ENCODE peak calls at places on chromosomes 2 and 18, in four cellular contexts. U is endothelial cell of umbilical vein, A is A549, P is HepG2. V is an unnamed sample.

GRCh38 chr2:208793434-208793833 is 386.8 kb downstream of the PTH2R start:
- DNase-seq in U (no peak), A (no peak), P (no peak), V (no peak)

GRCh38 chr2:27054721-27055120 is 3.3 kb downstream of the AGBL5 start:
- DNase-seq in U (no peak), A (no peak), P (no peak), V (no peak)

GRCh38 chr18:55559735-55560134 is 28.3 kb downstream of the TCF4 start:
- DNase-seq in U (no peak), A (no peak), P (no peak), V (no peak)

GRCh38 chr18:44920441-44920840 is 239.8 kb downstream of the SETBP1 start:
- DNase-seq in U (no peak), A (no peak), P (no peak), V (no peak)

GRCh38 chr2:54092940-54093339 is 22.5 kb upstream of the ACYP2 start:
- DNase-seq in U (no peak), A (no peak), P (no peak), V (no peak)

GRCh38 chr2:208440716-208441115 is 34.1 kb downstream of the PTH2R start:
- DNase-seq in U (no peak), A (no peak), P (no peak), V (no peak)

GRCh38 chr2:150127995-150128394 is 359.5 kb downstream of the RND3 start:
- DNase-seq in U (peak; percentile 85), A (no peak), P (no peak), V (no peak)

GRCh38 chr2:120825370-120826259 is 89.9 kb downstream of the GLI2 start:
- DNase-seq in U (no peak), A (no peak), P (no peak), V (no peak)

GRCh38 chr2:240387669-240388358 is 47.6 kb upstream of the GPC1 start:
- DNase-seq in U (peak; percentile 29), A (peak; percentile 96), P (peak; percentile 62), V (peak; percentile 28)

GRCh38 chr2:137724879-137725278 is 239.4 kb upstream of the HNMT start:
- DNase-seq in U (no peak), A (no peak), P (no peak), V (no peak)

GRCh38 chr18:7924616-7925015 is 357.5 kb downstream of the PTPRM start:
- DNase-seq in U (no peak), A (no peak), P (no peak), V (no peak)

GRCh38 chr2:64062840-64063239 is 43.6 kb upstream of the VPS54 start:
- DNase-seq in U (peak; percentile 65), A (peak; percentile 31), P (no peak), V (no peak)

GRCh38 chr2:241373449-241373848 is 17.4 kb downstream of the FARP2 start:
- DNase-seq in U (no peak), A (no peak), P (no peak), V (no peak)

GRCh38 chr2:61460168-61460567 is 10.7 kb downstream of the USP34 start:
- DNase-seq in U (peak; percentile 82), A (peak; percentile 64), P (peak; percentile 92), V (no peak)

GRCh38 chr18:44848931-44849330 is 168.2 kb downstream of the SETBP1 start:
- DNase-seq in U (no peak), A (no peak), P (no peak), V (no peak)

GRCh38 chr18:47036298-47036874 is 965 bp upstream of the ELOA2 start:
- DNase-seq in U (peak; percentile 6), A (peak; percentile 29), P (peak; percentile 28), V (peak; percentile 22)

GRCh38 chr2:106638043-106638442 is 150.9 kb downstream of the CD8B2 start:
- DNase-seq in U (no peak), A (peak; percentile 39), P (no peak), V (peak; percentile 33)

GRCh38 chr2:62972601-62973000 is 78.0 kb upstream of the OTX1 start:
- DNase-seq in U (no peak), A (no peak), P (no peak), V (no peak)

GRCh38 chr2:52128081-52128480 is 1096.1 kb upstream of the NRXN1 start:
- DNase-seq in U (no peak), A (no peak), P (no peak), V (peak; percentile 3)

GRCh38 chr2:200733713-200734198 is 78.0 kb upstream of the BZW1 start:
- DNase-seq in U (no peak), A (no peak), P (no peak), V (no peak)

GRCh38 chr18:57918601-57919000 is 115.5 kb upstream of the ATP8B1 start:
- DNase-seq in U (no peak), A (no peak), P (no peak), V (no peak)

GRCh38 chr2:234483568-234484251 is 13.2 kb downstream of the ARL4C start:
- DNase-seq in U (no peak), A (peak; percentile 43), P (no peak), V (peak; percentile 62)

GRCh38 chr2:11343626-11344341 is 652 bp downstream of the ROCK2 start:
- DNase-seq in U (peak; percentile 42), A (peak; percentile 68), P (peak; percentile 85), V (peak; percentile 71)
- TF ChIP-seq POLR2A in U (no peak), A (no peak), P (peak; percentile 91), V (no peak)

DNA sequence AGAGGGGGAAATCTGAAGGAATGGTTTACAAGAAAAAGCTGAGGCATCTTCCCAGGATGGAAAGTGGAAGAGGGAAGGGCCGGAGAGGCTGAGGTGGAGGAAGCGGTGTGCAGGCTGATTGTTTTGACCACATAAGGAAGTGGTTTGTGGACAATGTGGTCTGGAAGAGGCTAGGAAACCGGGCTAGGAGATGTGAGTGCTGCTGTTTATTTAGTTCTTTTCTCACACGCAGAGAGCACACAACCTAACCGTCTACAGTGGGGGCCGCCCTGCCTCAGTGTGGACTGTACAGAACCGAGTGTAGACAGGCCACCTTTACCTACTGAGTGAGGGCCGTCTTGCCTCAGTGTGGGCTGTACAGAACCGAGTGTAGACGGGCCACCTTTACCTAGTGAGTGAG is 251.7 kb upstream of the PXDN start:
- DNase-seq in U (no peak), A (no peak), P (no peak), V (peak; percentile 78)
- TF ChIP-seq MYC in U (no peak), A (no peak), P (no peak), V (no peak)

DNA sequence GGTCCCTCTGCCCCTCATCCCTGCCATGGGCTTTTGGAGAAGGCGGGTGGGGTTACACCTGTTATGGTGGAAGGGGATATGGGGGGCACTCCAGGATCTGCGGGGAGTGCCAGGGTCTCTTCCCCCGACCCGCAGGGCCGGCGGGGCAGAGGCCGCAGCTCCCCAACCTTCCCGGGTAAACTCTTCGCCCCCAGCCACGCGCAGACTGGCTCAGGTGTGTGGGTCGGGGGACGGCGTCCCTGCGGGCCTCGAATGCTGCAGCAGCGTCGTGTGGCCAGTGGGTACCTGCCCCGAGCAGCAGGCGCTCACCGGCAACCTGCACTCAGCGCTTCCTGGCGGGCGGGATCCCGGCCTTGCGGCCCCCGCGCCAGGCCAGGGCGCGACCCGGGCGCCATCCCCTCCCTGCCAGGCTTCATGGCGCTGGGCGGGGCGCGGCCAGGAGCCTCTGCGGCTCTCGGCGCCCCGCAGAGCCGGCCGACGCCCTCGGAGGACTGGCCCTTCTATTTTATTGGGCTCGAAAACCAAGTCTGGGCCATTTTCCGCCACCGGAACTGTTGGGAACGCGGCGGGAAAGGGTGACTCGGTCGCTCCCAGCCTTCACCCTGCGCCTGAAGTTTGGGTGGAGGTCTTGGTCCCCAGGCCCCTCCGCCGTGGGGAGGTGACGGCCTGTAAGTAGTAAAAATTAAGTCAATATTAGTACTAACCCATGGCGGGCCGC is 4.5 kb downstream of the GBX2 start:
- DNase-seq in U (no peak), A (no peak), P (no peak), V (no peak)
- H3K4me3 ChIP-seq in U (peak overlapping the region; percentile 76), A (no peak overlapping the region), P (no peak overlapping the region), V (no peak overlapping the region)

DNA sequence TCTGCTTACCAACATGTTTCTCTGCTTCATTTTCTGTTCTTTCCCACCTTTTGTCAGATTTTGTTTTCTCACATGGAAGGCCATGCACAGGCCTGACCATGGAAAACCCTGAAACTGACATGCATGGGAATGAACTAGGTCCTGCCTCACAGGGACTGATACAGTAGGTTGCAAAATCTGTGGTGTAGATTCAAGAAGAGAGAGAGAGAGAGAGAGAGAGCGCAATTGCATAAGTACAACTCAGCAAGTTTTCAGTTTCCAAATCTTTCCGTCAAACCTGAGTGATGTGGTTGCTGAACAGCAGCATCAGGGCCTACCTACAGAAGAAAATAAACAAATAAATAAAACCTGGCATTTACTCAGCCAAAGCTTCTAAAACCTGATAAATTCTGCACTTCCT is 87.5 kb upstream of the RNF152 start:
- DNase-seq in U (no peak), A (no peak), P (no peak), V (peak; percentile 21)
- TF ChIP-seq POLR2A in U (no peak), A (no peak), P (no peak), V (no peak)

GRCh38 chr18:415627-416612 is 84.6 kb downstream of the COLEC12 start:
- DNase-seq in U (no peak), A (no peak), P (no peak), V (no peak)
- TF ChIP-seq MYC in U (no peak), A (no peak), P (no peak), V (no peak)